ENCODE peak calls at places on chromosomes 1 and 21, in seven cellular contexts. T is lower leg skin, C is body of pancreas, Y is ovary, E is A549, S is transverse colon, V is thyroid gland. W is an unnamed sample.

GRCh38 chr1:79133703-79134258 is 127.3 kb upstream of the ADGRL4 start:
- DNase-seq in Y (no peak), E (no peak), S (no peak), C (no peak), V (no peak), T (no peak), W (no peak)

GRCh38 chr1:171803056-171803455 is 21.6 kb downstream of the METTL13 start:
- DNase-seq in C (no peak), Y (no peak), T (no peak), S (no peak), V (no peak), E (no peak), W (no peak)

GRCh38 chr1:234111458-234112142 is 207.1 kb downstream of the SLC35F3 start:
- DNase-seq in S (no peak), C (peak; percentile 11), Y (no peak), T (no peak), E (peak; percentile 86), V (peak; percentile 9), W (no peak)

GRCh38 chr21:45607021-45607921 is 36.3 kb upstream of the PCBP3 start:
- DNase-seq in V (no peak), T (peak; percentile 37), C (no peak), S (no peak), Y (no peak), E (peak; percentile 49), W (peak; percentile 49)

GRCh38 chr1:172351761-172352161 is 68.7 kb upstream of the C1orf105 start:
- DNase-seq in T (no peak), C (no peak), V (peak; percentile 50), E (peak; percentile 23), S (no peak), Y (no peak), W (no peak)

GRCh38 chr1:59177756-59178155 is 119.1 kb upstream of the FGGY start:
- DNase-seq in V (no peak), T (no peak), S (no peak), E (no peak), C (no peak), Y (no peak), W (no peak)

GRCh38 chr1:203557390-203557789 is 63.4 kb downstream of the OPTC start:
- DNase-seq in C (no peak), E (no peak), S (peak; percentile 17), Y (no peak), V (peak; percentile 17), T (peak; percentile 88), W (peak; percentile 59)

GRCh38 chr1:44251486-44251885 is 38.2 kb downstream of the DMAP1 start:
- DNase-seq in C (no peak), E (no peak), S (peak; percentile 45), Y (no peak), V (no peak), T (no peak), W (no peak)

GRCh38 chr1:35369922-35370671 is 101.6 kb downstream of the ZMYM4 start:
- DNase-seq in V (peak; percentile 52), E (no peak), C (peak; percentile 59), Y (peak; percentile 73), T (no peak), S (peak; percentile 33), W (no peak)

GRCh38 chr1:40736085-40736531 is 44.6 kb downstream of the NFYC start:
- DNase-seq in V (no peak), C (no peak), S (no peak), T (no peak), E (no peak), Y (no peak), W (peak; percentile 26)

GRCh38 chr1:95730986-95731385 is 497.0 kb downstream of the RWDD3 start:
- DNase-seq in C (no peak), Y (no peak), E (no peak), V (no peak), T (no peak), S (no peak), W (no peak)

GRCh38 chr1:234684854-234685253 is 74.9 kb upstream of the IRF2BP2 start:
- DNase-seq in E (no peak), C (no peak), V (no peak), S (no peak), T (no peak), Y (no peak), W (no peak)

GRCh38 chr21:45089964-45090363 is 15.6 kb downstream of the ADARB1 start:
- DNase-seq in E (no peak), C (no peak), T (no peak), S (no peak), V (no peak), Y (no peak), W (no peak)

GRCh38 chr1:90671736-90672135 is 45.4 kb downstream of the BARHL2 start:
- DNase-seq in E (no peak), V (no peak), T (no peak), S (no peak), C (no peak), Y (no peak), W (no peak)

GRCh38 chr21:42061866-42062542 is 9.1 kb upstream of the UMODL1 start:
- DNase-seq in C (no peak), S (peak; percentile 41), V (no peak), E (no peak), Y (no peak), T (no peak), W (no peak)

GRCh38 chr1:212609701-212610574 is 1.4 kb downstream of the ATF3 start:
- DNase-seq in E (no peak), T (no peak), Y (no peak), V (peak; percentile 40), S (no peak), C (no peak), W (no peak)

GRCh38 chr1:7576946-7577657 is 194.0 kb upstream of the VAMP3 start:
- DNase-seq in E (peak; percentile 33), T (no peak), C (peak; percentile 39), S (no peak), V (peak; percentile 35), Y (no peak), W (no peak)

GRCh38 chr1:219293440-219293839 is 119.8 kb downstream of the LYPLAL1 start:
- DNase-seq in Y (no peak), C (no peak), E (no peak), V (no peak), T (no peak), S (no peak), W (no peak)

GRCh38 chr1:76611782-76612445 is 255.4 kb upstream of the ST6GALNAC5 start:
- DNase-seq in E (no peak), S (no peak), V (no peak), T (no peak), C (no peak), Y (no peak), W (no peak)
- TF ChIP-seq POLR2A in E (no peak), S (no peak), V (no peak), T (no peak), C (no peak), Y (no peak), W (no peak)

DNA sequence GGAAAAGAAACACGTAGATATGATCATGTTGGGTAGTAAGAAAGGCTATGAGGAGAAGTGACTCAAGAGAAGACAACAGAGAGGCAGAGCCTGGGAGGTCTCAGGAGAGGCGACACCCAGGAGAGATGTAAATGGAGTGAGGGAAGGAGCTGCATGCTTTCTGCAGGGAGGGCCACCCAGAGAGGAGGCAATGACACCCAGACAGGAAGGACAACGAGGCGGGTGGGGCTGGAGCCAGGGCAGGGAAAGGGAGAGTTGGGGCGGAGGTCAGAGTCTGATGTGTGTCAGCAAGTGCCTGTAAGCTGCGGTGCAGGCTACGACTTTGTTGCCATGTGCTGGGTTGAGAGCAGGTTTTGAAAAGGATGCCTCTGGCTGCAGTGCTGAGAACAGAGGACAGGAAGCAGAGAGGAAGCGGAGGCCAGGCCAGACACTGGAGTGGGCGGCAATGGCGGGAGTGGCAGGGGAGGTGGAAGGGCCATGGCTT is 31.3 kb downstream of the SLC1A7 start:
- DNase-seq in E (peak; percentile 72), S (peak; percentile 84), C (no peak), T (no peak), V (no peak), Y (no peak), W (no peak)
- TF ChIP-seq POLR2A in E (no peak), S (no peak), C (no peak), T (no peak), V (no peak), Y (no peak), W (no peak)

GRCh38 chr1:154420961-154421924 is 16.1 kb downstream of the IL6R start:
- DNase-seq in V (no peak), E (no peak), C (no peak), Y (no peak), T (no peak), S (no peak), W (no peak)

GRCh38 chr1:154418898-154419619 is 13.9 kb downstream of the IL6R start:
- DNase-seq in S (no peak), Y (no peak), V (no peak), C (no peak), T (no peak), E (no peak), W (no peak)

GRCh38 chr1:154418062-154418897 is 13.1 kb downstream of the IL6R start:
- DNase-seq in E (peak; percentile 95), C (peak; percentile 92), T (no peak), S (peak; percentile 92), Y (peak; percentile 61), V (peak; percentile 35), W (no peak)

GRCh38 chr1:154420172-154420571 is 15.0 kb downstream of the IL6R start:
- DNase-seq in E (peak; percentile 86), Y (peak; percentile 90), V (peak; percentile 46), T (peak; percentile 98), S (peak; percentile 78), C (peak; percentile 71), W (peak; percentile 75)

DNA sequence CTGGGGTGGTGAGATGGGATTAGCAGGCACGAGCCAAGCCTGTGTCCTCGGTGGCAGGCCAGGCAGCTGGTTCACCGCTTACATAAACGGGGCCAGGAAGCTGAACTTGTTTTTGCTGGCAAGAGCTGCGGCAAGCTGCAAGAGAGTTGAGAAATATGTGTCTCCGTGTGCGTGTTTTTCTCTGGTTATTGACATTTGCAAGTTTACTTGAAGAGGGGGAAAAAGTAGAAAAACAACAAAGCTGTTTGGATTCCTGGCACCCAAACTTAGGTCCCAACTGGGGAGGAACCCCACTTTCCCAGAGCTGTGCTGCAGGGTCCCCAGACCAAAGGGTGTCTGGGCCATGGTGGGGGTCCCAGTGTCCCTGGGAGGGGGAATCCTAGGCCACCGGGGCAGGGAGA is 14.5 kb downstream of the IL6R start:
- DNase-seq in S (peak; percentile 79), T (peak; percentile 97), V (peak; percentile 91), E (peak; percentile 75), Y (peak; percentile 87), C (peak; percentile 91), W (peak; percentile 39)
- TF ChIP-seq POLR2A in S (no peak), T (no peak), V (no peak), E (no peak), Y (peak; percentile 24), C (peak; percentile 66), W (no peak)

GRCh38 chr1:115089443-115090340 is at the start of gene TSPAN2:
- DNase-seq in S (peak; percentile 78), Y (no peak), C (peak; percentile 29), T (peak; percentile 89), V (peak; percentile 85), E (peak; percentile 54), W (no peak)
- TF ChIP-seq POLR2A in S (peak; percentile 47), Y (no peak), C (no peak), T (no peak), V (no peak), E (no peak), W (no peak)

W was measured in H54.